ENCODE peak calls at places on chromosomes 7 and 10, in four cellular contexts. One of them, this sample, is unnamed.

GRCh38 chr10:92204238-92204637 is 86.6 kb downstream of the CPEB3 start:
- DNase-seq in Calu3: no peak
- DNase-seq in AG04450: no peak
- DNase-seq in cardiac muscle cell: no peak
- DNase-seq in this sample: no peak

GRCh38 chr10:48467669-48468068 is 137.2 kb downstream of the ARHGAP22 start:
- DNase-seq in AG04450: no peak
- DNase-seq in cardiac muscle cell: no peak
- DNase-seq in Calu3: no peak
- DNase-seq in this sample: no peak

GRCh38 chr10:80357000-80357803 is 621 bp downstream of the DYDC2 start:
- DNase-seq in AG04450: no peak
- DNase-seq in cardiac muscle cell: peak; percentile 58
- DNase-seq in Calu3: peak; percentile 22
- DNase-seq in this sample: peak; percentile 24

GRCh38 chr10:26982058-26982457 is 118.2 kb downstream of the ANKRD26 start:
- DNase-seq in Calu3: no peak
- DNase-seq in cardiac muscle cell: no peak
- DNase-seq in AG04450: no peak
- DNase-seq in this sample: no peak

GRCh38 chr7:30559566-30559965 is 35.1 kb upstream of the GARS1 start:
- DNase-seq in AG04450: no peak
- DNase-seq in cardiac muscle cell: no peak
- DNase-seq in Calu3: no peak
- DNase-seq in this sample: peak; percentile 27

GRCh38 chr7:50863053-50863452 is 80.4 kb upstream of the GRB10 start:
- DNase-seq in AG04450: no peak
- DNase-seq in Calu3: no peak
- DNase-seq in cardiac muscle cell: no peak
- DNase-seq in this sample: no peak

GRCh38 chr10:36779238-36779846 is 346.1 kb upstream of the ANKRD30A start:
- DNase-seq in Calu3: peak; percentile 19
- DNase-seq in cardiac muscle cell: peak; percentile 77
- DNase-seq in AG04450: peak; percentile 64
- DNase-seq in this sample: peak; percentile 51

GRCh38 chr10:118045842-118046490 is 775 bp downstream of the RAB11FIP2 start:
- DNase-seq in Calu3: peak; percentile 21
- DNase-seq in cardiac muscle cell: peak; percentile 30
- DNase-seq in AG04450: no peak
- DNase-seq in this sample: no peak

GRCh38 chr7:158357106-158357897 is 230.3 kb downstream of the PTPRN2 start:
- DNase-seq in cardiac muscle cell: no peak
- DNase-seq in Calu3: no peak
- DNase-seq in AG04450: no peak
- DNase-seq in this sample: no peak

GRCh38 chr7:11830582-11831382 is 1.2 kb downstream of the THSD7A start:
- DNase-seq in Calu3: peak; percentile 19
- DNase-seq in cardiac muscle cell: peak; percentile 9
- DNase-seq in AG04450: no peak
- DNase-seq in this sample: no peak

GRCh38 chr7:26910221-26910620 is 45.8 kb upstream of the SKAP2 start:
- DNase-seq in AG04450: no peak
- DNase-seq in cardiac muscle cell: no peak
- DNase-seq in Calu3: peak; percentile 74
- DNase-seq in this sample: no peak

GRCh38 chr10:71290331-71290730 is 28.7 kb upstream of the SLC29A3 start:
- DNase-seq in AG04450: no peak
- DNase-seq in cardiac muscle cell: no peak
- DNase-seq in Calu3: no peak
- DNase-seq in this sample: no peak

GRCh38 chr10:31944071-31944433 is 15.4 kb upstream of the ARHGAP12 start:
- DNase-seq in Calu3: no peak
- DNase-seq in cardiac muscle cell: no peak
- DNase-seq in AG04450: no peak
- DNase-seq in this sample: no peak

GRCh38 chr7:81908220-81908619 is 138.4 kb upstream of the HGF start:
- DNase-seq in Calu3: no peak
- DNase-seq in cardiac muscle cell: no peak
- DNase-seq in AG04450: no peak
- DNase-seq in this sample: no peak

GRCh38 chr7:131027287-131027773 is 293.3 kb upstream of the KLF14 start:
- DNase-seq in Calu3: no peak
- DNase-seq in cardiac muscle cell: no peak
- DNase-seq in AG04450: no peak
- DNase-seq in this sample: no peak

GRCh38 chr10:46001187-46001756 is 29.0 kb downstream of the TIMM23 start:
- DNase-seq in cardiac muscle cell: no peak
- DNase-seq in Calu3: no peak
- DNase-seq in AG04450: no peak
- DNase-seq in this sample: no peak

GRCh38 chr7:106071356-106071998 is 40.6 kb downstream of the SYPL1 start:
- DNase-seq in cardiac muscle cell: no peak
- DNase-seq in AG04450: no peak
- DNase-seq in Calu3: peak; percentile 64
- DNase-seq in this sample: peak; percentile 27

GRCh38 chr10:72328829-72329204 is 25.9 kb downstream of the DNAJB12 start:
- DNase-seq in Calu3: no peak
- DNase-seq in cardiac muscle cell: no peak
- DNase-seq in AG04450: no peak
- DNase-seq in this sample: no peak

GRCh38 chr7:52825611-52826010 is 209.8 kb upstream of the POM121L12 start:
- DNase-seq in AG04450: no peak
- DNase-seq in Calu3: no peak
- DNase-seq in cardiac muscle cell: no peak
- DNase-seq in this sample: no peak

GRCh38 chr7:84256481-84256880 is 61.9 kb upstream of the SEMA3A start:
- DNase-seq in AG04450: no peak
- DNase-seq in cardiac muscle cell: no peak
- DNase-seq in Calu3: no peak
- DNase-seq in this sample: no peak

GRCh38 chr10:61487506-61487905 is 34.3 kb upstream of the TMEM26 start:
- DNase-seq in Calu3: no peak
- DNase-seq in cardiac muscle cell: no peak
- DNase-seq in AG04450: no peak
- DNase-seq in this sample: no peak

GRCh38 chr7:66150471-66150870 is 35.8 kb downstream of the CRCP start:
- DNase-seq in Calu3: no peak
- DNase-seq in cardiac muscle cell: no peak
- DNase-seq in AG04450: no peak
- DNase-seq in this sample: no peak

GRCh38 chr7:130149575-130150139 is 55.5 kb downstream of the TMEM209 start:
- DNase-seq in AG04450: no peak
- DNase-seq in cardiac muscle cell: no peak
- DNase-seq in Calu3: no peak
- DNase-seq in this sample: peak; percentile 6

GRCh38 chr10:28991738-28992270 is 297.1 kb upstream of the LYZL1 start:
- DNase-seq in cardiac muscle cell: peak; percentile 78
- DNase-seq in AG04450: no peak
- DNase-seq in Calu3: peak; percentile 74
- DNase-seq in this sample: peak; percentile 68

GRCh38 chr7:631291-631711 is 95.2 kb upstream of the DNAAF5 start:
- DNase-seq in AG04450: no peak
- DNase-seq in Calu3: no peak
- DNase-seq in cardiac muscle cell: no peak
- DNase-seq in this sample: no peak

GRCh38 chr7:45978010-45978681 is 57.1 kb upstream of the IGFBP3 start:
- DNase-seq in Calu3: peak; percentile 89
- DNase-seq in cardiac muscle cell: peak; percentile 42
- DNase-seq in AG04450: peak; percentile 92
- DNase-seq in this sample: no peak

GRCh38 chr7:21041666-21042065 is 255.0 kb upstream of the SP8 start:
- DNase-seq in AG04450: no peak
- DNase-seq in Calu3: no peak
- DNase-seq in cardiac muscle cell: no peak
- DNase-seq in this sample: no peak

GRCh38 chr7:23184709-23185354 is 3.0 kb downstream of the NUP42 start:
- DNase-seq in AG04450: no peak
- DNase-seq in Calu3: peak; percentile 80
- DNase-seq in cardiac muscle cell: peak; percentile 29
- DNase-seq in this sample: peak; percentile 64

GRCh38 chr10:88243847-88244730 is 339.0 kb downstream of the RNLS start:
- DNase-seq in AG04450: peak; percentile 48
- DNase-seq in Calu3: peak; percentile 6
- DNase-seq in cardiac muscle cell: peak; percentile 51
- DNase-seq in this sample: peak; percentile 5

DNA sequence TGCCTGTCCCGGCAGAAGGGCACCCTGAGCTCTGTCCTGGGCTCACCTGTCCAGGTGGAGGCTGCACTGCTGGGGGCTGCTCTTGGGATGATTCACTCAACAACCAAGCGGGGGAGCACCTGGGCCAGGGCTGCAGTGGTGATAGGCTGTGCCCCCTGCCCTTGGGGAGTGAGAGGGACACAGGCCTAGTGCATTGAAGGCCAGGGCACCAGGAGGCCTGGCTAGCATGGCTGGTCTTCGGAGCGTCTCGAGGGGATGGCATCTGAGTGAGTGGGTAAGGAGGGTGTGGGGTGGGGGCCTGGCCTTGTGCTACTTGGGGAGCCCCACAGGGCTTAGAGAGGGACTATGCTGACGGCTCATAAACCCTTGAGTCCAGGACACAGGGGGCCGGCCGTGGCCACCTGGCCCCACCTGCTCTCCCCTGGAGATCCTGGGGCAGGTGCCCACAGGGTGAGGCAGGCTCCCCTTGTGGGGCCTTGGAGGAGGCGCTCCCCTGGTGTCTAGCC is 3.1 kb downstream of the PWWP2B start:
- DNase-seq in Calu3: no peak
- DNase-seq in AG04450: no peak
- DNase-seq in cardiac muscle cell: no peak
- DNase-seq in this sample: no peak
- TF ChIP-seq CTCF in Calu3: no peak
- TF ChIP-seq CTCF in AG04450: no peak
- TF ChIP-seq CTCF in cardiac muscle cell: no peak
- TF ChIP-seq CTCF in this sample: no peak

GRCh38 chr7:34845666-34846361 is 187.8 kb downstream of the NPSR1 start:
- DNase-seq in Calu3: peak; percentile 50
- DNase-seq in AG04450: no peak
- DNase-seq in cardiac muscle cell: no peak
- DNase-seq in this sample: no peak
- TF ChIP-seq CTCF in Calu3: no peak
- TF ChIP-seq CTCF in AG04450: no peak
- TF ChIP-seq CTCF in cardiac muscle cell: no peak
- TF ChIP-seq CTCF in this sample: no peak

GRCh38 chr10:47238331-47239095 is 61.5 kb upstream of the GDF10 start:
- DNase-seq in AG04450: no peak
- DNase-seq in cardiac muscle cell: no peak
- DNase-seq in Calu3: no peak
- DNase-seq in this sample: no peak

GRCh38 chr10:47239211-47239610 is 60.8 kb upstream of the GDF10 start:
- DNase-seq in Calu3: no peak
- DNase-seq in AG04450: no peak
- DNase-seq in cardiac muscle cell: no peak
- DNase-seq in this sample: no peak

GRCh38 chr10:47240173-47240572 is 59.8 kb upstream of the GDF10 start:
- DNase-seq in AG04450: no peak
- DNase-seq in Calu3: no peak
- DNase-seq in cardiac muscle cell: no peak
- DNase-seq in this sample: no peak

GRCh38 chr10:47241256-47241655 is 58.7 kb upstream of the GDF10 start:
- DNase-seq in Calu3: no peak
- DNase-seq in AG04450: no peak
- DNase-seq in cardiac muscle cell: no peak
- DNase-seq in this sample: no peak

DNA sequence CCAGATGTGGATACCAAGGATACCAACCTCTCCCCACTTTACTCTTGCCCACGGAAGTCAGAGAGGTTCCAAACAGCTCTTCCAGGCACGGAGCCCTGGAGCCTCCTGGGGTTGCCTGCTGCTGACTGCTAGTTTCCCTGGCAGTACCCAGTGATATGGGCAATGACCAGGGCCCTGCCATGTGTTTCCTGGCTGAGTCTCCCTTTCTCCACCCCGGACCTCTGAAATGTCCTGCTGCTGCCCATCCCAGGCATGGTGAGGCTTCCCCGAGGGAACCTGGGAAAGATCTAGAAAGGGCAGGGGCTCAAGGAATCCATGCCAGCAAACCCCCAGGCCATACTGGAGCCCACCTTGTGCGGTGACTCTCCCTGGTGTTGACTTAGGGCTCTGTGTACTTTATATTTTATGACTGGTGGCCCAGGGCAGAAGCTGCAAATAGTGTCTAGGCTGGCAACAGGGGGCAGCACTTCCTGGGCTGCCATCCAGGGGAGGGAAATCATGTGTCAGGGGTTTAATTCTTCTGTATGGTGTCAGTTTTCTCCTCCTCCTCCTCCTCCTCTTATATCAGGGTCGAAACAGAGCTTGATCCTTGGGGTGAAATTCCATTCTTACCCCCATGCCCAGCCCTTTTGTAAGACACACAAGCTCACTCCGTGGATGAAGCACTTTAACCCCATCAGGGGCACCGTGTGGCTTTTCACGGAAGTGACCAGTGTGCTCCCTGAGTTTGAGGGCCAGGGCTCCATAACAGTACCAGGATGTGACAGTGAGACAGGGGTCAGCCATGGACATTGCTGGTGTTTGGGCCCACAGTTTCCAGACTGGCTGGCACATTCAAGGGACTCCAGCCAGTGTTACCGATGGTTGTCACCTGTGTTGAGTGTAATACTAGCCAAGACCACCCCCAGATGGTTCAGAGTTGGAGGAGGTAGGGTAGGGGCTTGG is 62.4 kb upstream of the GDF10 start:
- DNase-seq in AG04450: no peak
- DNase-seq in cardiac muscle cell: no peak
- DNase-seq in Calu3: no peak
- DNase-seq in this sample: no peak
- TF ChIP-seq CTCF in AG04450: no peak
- TF ChIP-seq CTCF in cardiac muscle cell: no peak
- TF ChIP-seq CTCF in Calu3: no peak
- TF ChIP-seq CTCF in this sample: no peak

GRCh38 chr7:99379043-99379577 is 4.6 kb downstream of the ARPC1B start:
- DNase-seq in cardiac muscle cell: no peak
- DNase-seq in AG04450: peak; percentile 54
- DNase-seq in Calu3: no peak
- DNase-seq in this sample: no peak
- TF ChIP-seq CTCF in cardiac muscle cell: no peak
- TF ChIP-seq CTCF in AG04450: no peak
- TF ChIP-seq CTCF in Calu3: no peak
- TF ChIP-seq CTCF in this sample: no peak